ENCODE peak calls at places on chromosomes 13 and 19, in five cellular contexts. Q is MM.1S; R is CD8-positive, alpha-beta memory T cell; Z is choroid plexus epithelial cell; J is neuronal stem cell. G is an unnamed sample.

GRCh38 chr13:48858122-48858521 is 117.6 kb upstream of the FNDC3A start:
- DNase-seq in Q (no peak), R (no peak), Z (no peak), J (no peak), G (no peak)

GRCh38 chr19:49064768-49065611 is at the start of gene NTF4:
- DNase-seq in Q (no peak), R (no peak), Z (no peak), J (peak), G (peak)

GRCh38 chr13:29496241-29496712 is 99.2 kb downstream of the SLC7A1 start:
- DNase-seq in Q (no peak), R (no peak), Z (no peak), J (no peak), G (peak)

GRCh38 chr19:41935781-41936415 is 7.6 kb upstream of the ERFL start:
- DNase-seq in Q (no peak), R (no peak), Z (no peak), J (no peak), G (no peak)

GRCh38 chr13:40793339-40793738 is 3.9 kb downstream of the SLC25A15 start:
- DNase-seq in Q (no peak), R (no peak), Z (no peak), J (no peak), G (no peak)

GRCh38 chr19:5719274-5719960 is 529 bp downstream of the LONP1 start:
- DNase-seq in Q (peak), R (no peak), Z (peak), J (no peak), G (no peak)

GRCh38 chr19:56076413-56076998 is 44.6 kb downstream of the ZNF787 start:
- DNase-seq in Q (peak), R (no peak), Z (peak), J (peak), G (peak)

GRCh38 chr19:11196406-11197287 is 698 bp downstream of the KANK2 start:
- DNase-seq in Q (no peak), R (no peak), Z (peak), J (no peak), G (peak)

GRCh38 chr13:74035881-74036280 is 98.3 kb downstream of the KLF12 start:
- DNase-seq in Q (no peak), R (no peak), Z (no peak), J (no peak), G (no peak)
- H3K4me3 ChIP-seq in Q (no peak), R (no peak), Z (no peak), J (no peak), G (no peak)

GRCh38 chr19:39310558-39311311 is 9.9 kb downstream of the LRFN1 start:
- DNase-seq in Q (no peak), R (no peak), Z (peak), J (no peak), G (no peak)

GRCh38 chr19:39308531-39309304 is 11.9 kb downstream of the LRFN1 start:
- DNase-seq in Q (no peak), R (no peak), Z (no peak), J (no peak), G (no peak)

GRCh38 chr19:39306075-39306474 is 9.9 kb downstream of the IFNL1 start:
- DNase-seq in Q (no peak), R (no peak), Z (no peak), J (no peak), G (no peak)

GRCh38 chr19:39307233-39307821 is 11.1 kb downstream of the IFNL1 start:
- DNase-seq in Q (no peak), R (no peak), Z (no peak), J (no peak), G (no peak)

DNA sequence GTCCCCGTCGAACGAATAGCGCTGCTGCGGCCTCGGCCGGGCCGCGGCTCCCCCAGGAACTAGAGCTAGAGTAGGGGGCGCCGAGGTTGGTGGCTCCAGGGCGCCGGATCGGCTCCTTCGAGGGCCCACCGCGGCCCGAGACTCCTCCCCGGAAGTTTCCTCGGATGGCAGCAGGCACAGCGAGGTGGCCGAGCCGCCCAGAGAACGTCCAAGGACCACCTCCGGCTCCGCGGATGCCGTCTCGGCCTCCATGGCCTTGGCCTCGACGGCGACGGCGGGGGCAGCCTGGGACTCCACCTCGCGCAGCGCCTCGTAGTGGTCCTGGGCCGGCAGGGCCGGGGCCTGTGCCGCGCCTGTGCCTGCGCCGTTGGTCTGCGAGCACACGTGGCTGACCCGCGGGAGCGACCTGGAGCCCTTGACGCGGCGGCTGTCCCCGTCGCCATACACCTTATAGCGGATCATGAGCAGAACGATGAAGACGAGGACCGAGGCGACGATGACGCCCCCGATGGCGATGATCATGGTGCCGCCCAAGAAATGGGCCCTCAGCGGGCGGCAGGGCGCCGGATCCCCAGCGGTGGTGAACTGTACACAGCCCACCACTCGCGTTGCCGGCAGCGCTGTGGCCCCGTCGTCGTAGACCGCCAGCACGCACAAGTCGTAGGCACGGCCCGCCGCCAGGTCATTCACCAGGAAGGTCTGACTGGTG is 11.8 kb downstream of the IFNL1 start:
- DNase-seq in Q (no peak), R (no peak), Z (no peak), J (no peak), G (no peak)
- H3K4me3 ChIP-seq in Q (no peak), R (no peak), Z (no peak), J (peak), G (no peak)

GRCh38 chr13:109182777-109183465 is 553.5 kb downstream of the MYO16 start:
- DNase-seq in Q (no peak), R (no peak), Z (peak), J (no peak), G (no peak)
- H3K4me3 ChIP-seq in Q (no peak), R (no peak), Z (no peak), J (no peak), G (no peak)

DNA sequence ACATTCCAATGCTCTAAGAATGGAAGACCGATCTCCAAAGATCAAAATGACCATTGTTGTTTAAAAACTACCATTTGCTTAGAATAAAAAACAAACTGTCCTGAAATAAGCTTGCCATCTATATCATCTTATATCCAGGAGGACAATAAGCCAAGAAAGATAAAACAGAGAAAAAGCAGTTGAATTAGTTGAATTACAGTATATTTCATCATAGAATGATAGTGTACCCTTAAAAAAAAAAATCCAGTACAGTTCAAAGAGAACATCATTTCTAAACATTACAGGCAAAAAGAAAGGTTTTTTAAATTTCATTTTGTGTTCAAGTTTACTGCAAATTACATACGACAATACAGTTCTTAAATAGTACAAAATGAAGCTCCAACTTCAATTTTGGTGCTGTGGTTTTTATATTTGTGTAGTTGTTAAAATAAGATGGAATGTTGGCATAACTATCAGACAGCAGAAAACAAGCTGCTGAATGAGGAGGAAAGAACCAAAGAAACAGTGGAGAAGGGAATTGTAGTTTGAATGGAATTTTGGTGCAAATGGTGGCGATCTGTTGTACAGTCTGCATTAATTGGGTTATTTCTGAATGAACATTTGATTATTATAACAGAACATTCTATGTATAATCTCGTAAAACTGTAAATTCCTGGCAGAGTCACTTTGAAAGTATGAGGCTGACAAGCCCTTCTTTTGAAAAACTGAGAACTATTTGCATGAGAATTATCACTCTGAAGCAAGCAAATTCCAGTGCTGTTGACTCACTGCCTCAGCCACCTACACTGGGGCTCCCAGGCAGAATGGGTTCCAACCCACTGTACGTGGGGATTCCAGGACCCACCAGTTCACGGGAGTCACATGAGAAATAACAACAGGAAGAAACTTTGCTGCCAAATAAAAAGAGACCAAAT is 37.7 kb downstream of the LHFPL6 start:
- DNase-seq in Q (no peak), R (no peak), Z (peak), J (no peak), G (peak)
- H3K4me3 ChIP-seq in Q (no peak), R (no peak), Z (peak), J (no peak), G (peak)

GRCh38 chr13:36919206-36919832 is 719 bp downstream of the SMAD9 start:
- DNase-seq in Q (no peak), R (no peak), Z (peak), J (peak), G (peak)

GRCh38 chr13:36915891-36916640 is 4.0 kb downstream of the SMAD9 start:
- DNase-seq in Q (no peak), R (no peak), Z (no peak), J (no peak), G (no peak)

GRCh38 chr13:36919833-36920611 is at the start of gene SMAD9:
- DNase-seq in Q (peak), R (no peak), Z (peak), J (peak), G (peak)

GRCh38 chr13:36920612-36921185 is 661 bp upstream of the SMAD9 start:
- DNase-seq in Q (no peak), R (no peak), Z (no peak), J (no peak), G (no peak)

GRCh38 chr13:36918246-36919060 is 1.6 kb downstream of the SMAD9 start:
- DNase-seq in Q (no peak), R (no peak), Z (peak), J (no peak), G (peak)
- H3K4me3 ChIP-seq in Q (no peak), R (no peak), Z (peak), J (no peak), G (peak)

GRCh38 chr19:4554717-4555116 is 4.8 kb downstream of the SEMA6B start:
- DNase-seq in Q (no peak), R (no peak), Z (no peak), J (no peak), G (no peak)

GRCh38 chr19:4553775-4554174 is 5.7 kb downstream of the SEMA6B start:
- DNase-seq in Q (no peak), R (no peak), Z (no peak), J (no peak), G (no peak)

GRCh38 chr19:4556574-4557185 is 2.8 kb downstream of the SEMA6B start:
- DNase-seq in Q (no peak), R (no peak), Z (no peak), J (no peak), G (no peak)

GRCh38 chr19:4557186-4557970 is 2.1 kb downstream of the SEMA6B start:
- DNase-seq in Q (no peak), R (no peak), Z (no peak), J (no peak), G (no peak)

DNA sequence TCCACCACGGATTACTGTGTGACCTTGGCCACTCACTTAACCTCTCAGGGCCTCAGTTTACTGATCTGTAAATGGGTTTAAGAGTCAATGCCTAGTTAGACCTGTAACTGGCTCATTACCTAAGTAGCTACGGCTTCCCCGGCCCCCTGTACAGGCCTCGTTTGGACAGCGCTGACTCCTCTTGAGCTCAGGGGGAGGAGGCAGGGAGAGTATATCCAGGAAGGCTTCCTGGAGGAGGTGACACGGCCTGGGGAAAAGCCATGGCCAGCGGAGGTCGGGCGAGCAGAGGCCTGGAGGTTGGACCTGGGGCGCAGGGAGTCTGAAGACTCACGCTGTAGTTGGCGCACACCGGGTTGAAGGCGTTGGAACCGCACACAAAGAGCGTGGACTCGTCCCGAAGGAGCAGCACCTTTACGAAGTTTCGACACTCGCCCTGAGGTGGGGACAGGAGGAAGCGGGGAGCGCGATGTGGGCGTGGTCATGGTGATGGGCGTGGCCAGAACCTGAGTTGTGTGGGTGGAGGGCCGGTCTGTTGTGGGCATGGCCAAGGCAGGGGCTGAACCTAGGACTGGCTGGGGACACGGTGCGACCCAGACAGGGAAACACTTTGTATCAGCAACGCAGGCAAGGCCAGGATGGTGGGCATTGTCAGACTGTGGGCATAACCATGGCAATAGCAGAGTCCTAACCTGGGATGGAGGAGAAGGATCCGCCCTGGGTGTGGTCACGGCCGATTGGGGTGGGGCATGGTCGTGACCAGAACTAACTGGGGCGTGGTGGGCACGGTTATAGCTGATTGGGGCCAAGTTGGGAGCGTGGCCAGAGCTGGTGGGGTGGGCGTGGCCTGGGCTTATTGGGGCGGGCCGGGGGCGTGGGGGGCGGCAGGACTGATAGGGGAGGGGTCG is 3.6 kb downstream of the SEMA6B start:
- DNase-seq in Q (no peak), R (no peak), Z (no peak), J (no peak), G (no peak)
- H3K4me3 ChIP-seq in Q (no peak), R (no peak), Z (no peak), J (peak), G (no peak)

DNA sequence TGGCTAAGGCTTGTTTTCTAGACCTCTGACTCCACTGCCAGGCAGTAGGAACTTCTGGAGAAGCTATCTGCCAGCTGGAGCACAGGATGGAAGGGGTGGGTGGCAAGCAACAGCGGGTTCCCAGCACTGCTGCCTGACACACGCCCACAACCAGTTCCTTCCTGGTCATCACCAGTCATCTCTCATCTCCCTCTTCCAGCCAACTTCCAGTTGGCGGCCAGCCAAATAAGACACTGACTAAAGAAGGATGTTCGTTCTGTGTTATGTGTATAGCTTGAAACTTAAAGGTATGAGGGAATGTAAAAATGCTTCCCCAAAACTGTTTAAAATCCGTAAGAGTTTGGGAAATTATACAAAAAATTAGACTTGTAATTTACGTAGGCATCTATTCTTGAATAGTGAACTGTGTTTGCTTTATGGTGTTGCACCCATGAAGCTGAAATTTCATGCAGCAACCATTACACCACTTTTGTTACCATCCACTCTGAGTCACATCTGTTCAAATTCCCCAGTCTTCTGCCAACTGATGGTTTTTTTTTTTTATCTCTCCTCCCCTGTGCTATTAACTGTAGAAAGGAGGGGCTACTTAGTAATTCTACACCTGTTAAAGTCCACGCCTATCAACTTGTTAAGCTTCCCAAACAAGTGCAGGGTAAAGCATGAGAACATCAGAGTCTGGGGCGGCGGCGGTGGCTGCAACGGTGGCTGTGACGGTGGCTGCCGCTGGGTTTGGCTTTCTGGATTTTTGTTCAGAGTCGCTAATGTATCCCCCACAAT is 86.2 kb upstream of the FRY start:
- DNase-seq in Q (no peak), R (no peak), Z (peak), J (no peak), G (peak)
- H3K4me3 ChIP-seq in Q (no peak), R (no peak), Z (no peak), J (no peak), G (no peak)

GRCh38 chr13:89708013-89708412 is 1639.5 kb upstream of the MIR17HG start:
- DNase-seq in Q (no peak), R (no peak), Z (no peak), J (no peak), G (no peak)
- H3K4me3 ChIP-seq in Q (no peak), R (no peak), Z (no peak), J (no peak), G (no peak)

G was measured in fibroblast of pulmonary artery.